ENCODE peak calls at places on chromosomes 13 and 19, in four cellular contexts. G is naive B cell, L is occipital lobe, V is memory B cell. O is an unnamed sample.

GRCh38 chr13:51303063-51303552 is 36.4 kb upstream of the SERPINE3 start:
- DNase-seq in G (no peak), V (no peak), L (no peak), O (no peak)

GRCh38 chr13:101303512-101303911 is 112.8 kb downstream of the NALCN start:
- DNase-seq in V (no peak), G (no peak), L (no peak), O (no peak)

GRCh38 chr13:23375007-23375971 is 58.2 kb downstream of the SACS start:
- DNase-seq in G (peak), V (peak), L (peak), O (peak)

GRCh38 chr13:79282976-79283375 is 123.1 kb downstream of the RBM26 start:
- DNase-seq in V (no peak), L (no peak), G (no peak), O (no peak)

GRCh38 chr19:44141191-44142013 is at the start of gene ZNF234:
- DNase-seq in G (peak), V (peak), L (peak), O (peak)

GRCh38 chr19:34963531-34964406 is at the start of gene ZNF792:
- DNase-seq in G (peak), V (peak), L (peak), O (peak)

GRCh38 chr19:12720851-12721655 is 2.7 kb downstream of the TNPO2 start:
- DNase-seq in G (no peak), L (no peak), V (no peak), O (peak)

GRCh38 chr19:4969772-4970531 is 1.0 kb downstream of the KDM4B start:
- DNase-seq in V (no peak), G (peak), L (no peak), O (no peak)

GRCh38 chr13:47457631-47458030 is 543.4 kb downstream of the SUCLA2 start:
- DNase-seq in V (no peak), L (no peak), G (no peak), O (no peak)

GRCh38 chr19:49761625-49762311 is 1.3 kb downstream of the TSKS start:
- DNase-seq in L (no peak), V (no peak), G (no peak), O (peak)

GRCh38 chr13:112984954-112985802 is 16.2 kb downstream of the MCF2L start:
- DNase-seq in L (no peak), G (no peak), V (no peak), O (no peak)

GRCh38 chr19:38434549-38435051 is 1.1 kb downstream of the RYR1 start:
- DNase-seq in G (no peak), V (no peak), L (no peak), O (no peak)

GRCh38 chr13:94210826-94211225 is 268.7 kb downstream of the DCT start:
- DNase-seq in L (no peak), V (no peak), G (no peak), O (no peak)

GRCh38 chr13:46698015-46698414 is 98.9 kb downstream of the ESD start:
- DNase-seq in L (no peak), G (no peak), V (no peak), O (peak)

GRCh38 chr13:101565327-101565726 is 112.9 kb downstream of the ITGBL1 start:
- DNase-seq in L (no peak), V (no peak), G (no peak), O (no peak)

GRCh38 chr19:7772752-7773291 is 9.8 kb downstream of the CLEC4M start:
- DNase-seq in V (no peak), G (no peak), L (no peak), O (no peak)

O was measured in ovary.